ENCODE peak calls at places on chromosome 6, in four cellular contexts. B is astrocyte, H is lower lobe of right lung, J is left ventricle myocardium inferior. K is an unnamed sample.
A peak's percentile ranks its signal among the peaks of the same experiment; 100 is the strongest.

GRCh38 chr6:56490994-56491393 is 151.7 kb downstream of the DST start:
- DNase-seq in B (peak; percentile 87), H (no peak), J (no peak), K (no peak)

GRCh38 chr6:105814745-105815536 is 271.2 kb upstream of the PRDM1 start:
- DNase-seq in B (no peak), H (no peak), J (no peak), K (no peak)

GRCh38 chr6:72733045-72733444 is 111.2 kb downstream of the KCNQ5 start:
- DNase-seq in B (no peak), H (no peak), J (no peak), K (no peak)

GRCh38 chr6:94270040-94270689 is 850.8 kb upstream of the EPHA7 start:
- DNase-seq in B (no peak), H (no peak), J (no peak), K (no peak)

GRCh38 chr6:157224957-157225574 is 98.3 kb downstream of the TMEM242 start:
- DNase-seq in B (no peak), H (no peak), J (no peak), K (no peak)

GRCh38 chr6:161233986-161234620 is 39.8 kb downstream of the AGPAT4 start:
- DNase-seq in B (peak; percentile 90), H (no peak), J (peak; percentile 53), K (peak; percentile 87)

GRCh38 chr6:132483779-132484679 is 28.9 kb downstream of the STX7 start:
- DNase-seq in B (peak; percentile 36), H (no peak), J (no peak), K (no peak)

GRCh38 chr6:56624046-56624727 is 18.5 kb downstream of the DST start:
- DNase-seq in B (no peak), H (no peak), J (no peak), K (no peak)

GRCh38 chr6:142459267-142459666 is 157.5 kb downstream of the ADGRG6 start:
- DNase-seq in B (peak; percentile 68), H (no peak), J (no peak), K (no peak)

GRCh38 chr6:46927066-46927465 is 5.3 kb upstream of the ADGRF5 start:
- DNase-seq in B (peak; percentile 66), H (no peak), J (no peak), K (no peak)

GRCh38 chr6:87407531-87407895 is 259 bp upstream of the CFAP206 start:
- DNase-seq in B (peak; percentile 18), H (no peak), J (no peak), K (no peak)

DNA sequence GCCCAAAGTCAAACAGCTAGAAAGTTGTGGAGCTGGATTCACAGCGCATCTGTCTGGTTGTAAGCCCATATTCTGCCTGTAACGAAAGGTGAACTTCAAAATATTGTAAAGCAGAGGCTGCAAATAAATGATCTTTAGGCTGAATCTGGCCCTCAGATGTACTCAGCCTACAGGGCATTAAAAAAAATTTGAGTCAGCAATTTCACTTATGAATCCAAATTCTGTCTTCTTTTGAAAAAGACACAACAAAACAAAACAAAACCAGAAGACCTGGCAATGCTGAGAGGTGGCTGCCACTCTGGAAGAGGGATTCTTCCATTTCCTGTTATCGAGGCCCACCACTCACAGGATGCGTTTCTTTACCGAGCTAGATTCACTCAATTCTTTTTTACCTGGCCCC is 7.1 kb downstream of the LAMA4 start:
- DNase-seq in B (no peak), H (no peak), J (no peak), K (no peak)
- H3K27ac ChIP-seq in B (no peak overlapping the region), H (peak overlapping the region; percentile 2), J (peak overlapping the region; percentile 98), K (no peak overlapping the region)

DNA sequence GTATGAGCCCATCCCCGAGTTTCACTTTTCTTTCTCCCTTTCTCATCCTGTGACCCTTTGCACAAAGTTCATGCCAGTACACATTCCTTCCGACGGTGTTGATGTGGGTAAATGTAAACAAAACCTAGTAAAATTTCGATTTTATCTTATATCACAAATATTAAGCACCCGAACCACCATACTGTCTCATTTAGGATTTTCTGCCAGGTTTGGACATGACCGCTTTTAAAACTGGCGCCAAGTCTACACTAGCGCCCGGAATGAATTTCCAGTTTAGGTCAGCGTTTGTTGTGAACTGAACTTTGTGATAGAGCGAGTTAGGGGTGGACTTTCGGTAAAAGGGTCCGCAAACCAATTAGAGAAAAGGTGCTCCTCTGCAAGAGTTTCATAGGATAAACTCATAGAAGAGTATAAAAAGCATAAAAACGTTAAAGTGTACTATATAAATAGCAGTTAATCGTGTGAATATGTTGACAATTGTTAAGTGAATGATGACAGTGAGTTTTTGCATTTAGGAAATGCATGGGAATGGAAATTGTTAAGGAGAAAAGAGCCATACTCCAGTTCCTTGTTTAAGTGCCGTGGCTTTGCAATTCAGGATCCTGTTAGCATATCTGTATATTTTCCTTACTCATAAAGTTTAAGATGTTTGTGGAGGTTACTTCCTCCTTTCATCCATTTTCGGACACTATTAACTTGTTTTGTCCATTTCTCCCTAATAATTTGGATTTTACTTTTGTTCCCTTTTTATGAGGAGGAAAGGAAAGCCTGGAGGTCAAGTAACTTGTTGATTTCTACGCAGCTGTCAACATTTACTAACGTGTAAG is 967 bp downstream of the AKAP7 start:
- DNase-seq in B (peak; percentile 23), H (no peak), J (no peak), K (peak; percentile 35)
- TF ChIP-seq CTCF in B (no peak), H (no peak), J (no peak), K (no peak)

GRCh38 chr6:45073771-45074170 is 254.4 kb upstream of the RUNX2 start:
- DNase-seq in B (no peak), H (no peak), J (no peak), K (no peak)

GRCh38 chr6:45075246-45075645 is 252.9 kb upstream of the RUNX2 start:
- DNase-seq in B (peak; percentile 99), H (no peak), J (no peak), K (no peak)

GRCh38 chr6:45078432-45078831 is 249.7 kb upstream of the RUNX2 start:
- DNase-seq in B (no peak), H (no peak), J (no peak), K (no peak)

GRCh38 chr6:45074423-45074822 is 253.7 kb upstream of the RUNX2 start:
- DNase-seq in B (no peak), H (no peak), J (no peak), K (no peak)

DNA sequence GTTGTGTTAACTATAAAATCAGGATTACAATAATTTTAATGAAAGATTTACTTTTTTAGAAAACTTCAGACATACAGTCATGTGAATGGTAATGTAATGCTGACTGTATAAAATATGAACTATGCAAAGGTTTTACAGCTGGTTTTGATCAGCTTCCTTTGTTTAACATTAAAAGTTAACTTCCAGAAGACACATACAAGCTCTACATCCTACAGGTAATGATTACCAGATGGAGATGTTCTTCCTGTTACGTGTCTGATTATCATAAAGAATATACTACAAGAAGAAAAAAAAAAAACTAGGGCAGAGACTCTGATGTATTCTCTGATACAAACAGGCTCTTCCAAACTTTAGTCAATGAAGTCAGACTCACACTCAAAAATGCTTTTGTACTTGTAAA is 251.9 kb upstream of the RUNX2 start:
- DNase-seq in B (peak; percentile 69), H (no peak), J (no peak), K (no peak)
- H3K27ac ChIP-seq in B (peak overlapping the region; percentile 92), H (no peak overlapping the region), J (no peak overlapping the region), K (no peak overlapping the region)

DNA sequence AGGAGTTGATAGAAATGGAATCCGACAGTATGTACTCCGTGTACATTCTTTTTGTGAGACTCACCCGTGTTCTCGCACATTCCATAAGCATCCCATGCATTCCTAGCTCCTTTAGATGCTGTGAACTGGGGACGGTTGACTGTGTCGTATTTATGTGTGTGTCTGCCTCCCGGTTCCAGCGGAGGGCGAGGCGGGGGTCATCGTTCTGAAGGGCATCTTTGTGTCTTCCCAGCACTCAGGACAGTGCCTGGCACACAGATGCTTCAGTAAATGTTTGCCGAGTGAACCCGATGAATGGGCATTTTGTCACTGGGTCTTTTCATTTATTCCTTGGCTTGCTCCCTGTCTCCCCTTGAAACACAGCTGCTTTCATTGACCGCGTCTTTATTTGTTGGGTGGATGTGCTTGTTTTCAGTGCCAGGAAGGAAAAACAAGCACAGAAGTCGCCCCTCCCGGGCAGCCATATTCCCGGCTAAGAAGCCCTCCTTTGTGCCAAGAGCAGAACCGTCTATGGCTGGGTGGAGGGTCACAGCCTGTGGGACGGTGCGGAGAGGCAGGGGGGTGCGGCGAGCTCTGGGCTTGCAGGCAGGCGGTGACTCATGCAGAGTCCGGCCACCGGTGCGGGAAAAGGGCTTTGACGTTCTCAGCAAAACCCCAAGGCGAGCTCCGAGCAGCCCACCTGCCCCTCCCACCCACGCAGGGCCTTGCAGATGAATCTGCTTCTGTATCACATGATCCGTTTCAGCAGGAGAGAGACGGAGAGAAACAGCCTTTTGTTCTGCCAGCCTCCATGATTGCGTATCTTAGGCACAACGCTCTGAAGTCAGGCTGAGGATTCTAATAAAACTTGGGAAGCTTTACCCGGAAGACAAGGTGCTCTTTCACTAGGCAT is 11.2 kb upstream of the PSMG4 start:
- DNase-seq in B (peak; percentile 97), H (no peak), J (no peak), K (peak; percentile 65)
- TF ChIP-seq CTCF in B (no peak), H (no peak), J (no peak), K (no peak)

GRCh38 chr6:149845549-149845948 is 18.6 kb downstream of the LRP11 start:
- DNase-seq in B (no peak), H (no peak), J (no peak), K (no peak)

GRCh38 chr6:149844480-149844879 is 19.7 kb downstream of the LRP11 start:
- DNase-seq in B (no peak), H (no peak), J (no peak), K (no peak)

GRCh38 chr6:149843051-149843633 is 21.0 kb downstream of the LRP11 start:
- DNase-seq in B (no peak), H (no peak), J (peak; percentile 51), K (no peak)

GRCh38 chr6:149847943-149848267 is 16.3 kb downstream of the LRP11 start:
- DNase-seq in B (peak; percentile 76), H (no peak), J (no peak), K (no peak)

GRCh38 chr6:149846321-149846720 is 17.8 kb downstream of the LRP11 start:
- DNase-seq in B (peak; percentile 93), H (peak; percentile 77), J (no peak), K (no peak)
- H3K27ac ChIP-seq in B (peak overlapping the region; percentile 43), H (no peak overlapping the region), J (peak overlapping the region; percentile 17), K (no peak overlapping the region)

K was measured in ovary.